ENCODE peak calls at places on chromosomes 16 and 17, in four cellular contexts. U is K562, K is H1, M is GM12878. C is an unnamed sample.

GRCh38 chr16:12488371-12488770 is 315.3 kb downstream of the CPPED1 start:
- DNase-seq in K (no peak), U (no peak), M (no peak), C (no peak)

GRCh38 chr16:88978608-88979346 is 1.8 kb upstream of the CBFA2T3 start:
- DNase-seq in K (no peak), M (peak), U (peak), C (no peak)

GRCh38 chr16:930511-930910 is 40.3 kb downstream of the LMF1 start:
- DNase-seq in K (no peak), M (no peak), U (no peak), C (no peak)

GRCh38 chr17:45221081-45221996 is at the start of gene FMNL1:
- DNase-seq in M (no peak), K (peak), U (peak), C (peak)

GRCh38 chr16:53022374-53022773 is 30.3 kb downstream of the CHD9NB start:
- DNase-seq in U (peak), M (no peak), K (peak), C (peak)

GRCh38 chr16:78045865-78046581 is 23.7 kb downstream of the CLEC3A start:
- DNase-seq in K (peak), M (no peak), U (peak), C (peak)

GRCh38 chr17:58487589-58488427 is at the start of gene HSF5:
- DNase-seq in U (no peak), K (peak), M (no peak), C (peak)

GRCh38 chr16:25258856-25259179 is 1.2 kb upstream of the ZKSCAN2 start:
- DNase-seq in K (no peak), U (no peak), M (no peak), C (no peak)

GRCh38 chr17:45410144-45411091 is 22.3 kb downstream of the ARHGAP27 start:
- DNase-seq in K (no peak), U (no peak), M (no peak), C (no peak)

GRCh38 chr16:2529961-2530628 is 1.1 kb downstream of the CEMP1 start:
- DNase-seq in M (no peak), U (no peak), K (no peak), C (no peak)

GRCh38 chr17:45784293-45784582 is at the start of gene CRHR1:
- DNase-seq in M (no peak), U (no peak), K (peak), C (no peak)

GRCh38 chr17:41800601-41801373 is 11.0 kb downstream of the P3H4 start:
- DNase-seq in K (peak), U (peak), M (no peak), C (peak)

GRCh38 chr16:4683255-4684029 is 9.9 kb upstream of the NUDT16L1 start:
- DNase-seq in K (no peak), U (no peak), M (no peak), C (no peak)

GRCh38 chr17:81714412-81715106 is 2.5 kb downstream of the SLC25A10 start:
- DNase-seq in K (no peak), M (no peak), U (no peak), C (no peak)

GRCh38 chr16:11225677-11226549 is 30.1 kb downstream of the SOCS1 start:
- DNase-seq in K (no peak), M (no peak), U (no peak), C (no peak)

GRCh38 chr16:50025544-50025931 is 513 bp downstream of the CNEP1R1 start:
- DNase-seq in U (peak), K (peak), M (no peak), C (no peak)

GRCh38 chr17:80264048-80264792 is 3.6 kb downstream of the RNF213 start:
- DNase-seq in M (no peak), K (no peak), U (no peak), C (no peak)

GRCh38 chr16:1932050-1933028 is 10.7 kb downstream of the MSRB1 start:
- DNase-seq in U (no peak), K (no peak), M (no peak), C (peak)

GRCh38 chr16:1508494-1509167 is 15.5 kb downstream of the TELO2 start:
- DNase-seq in K (no peak), U (no peak), M (no peak), C (no peak)

GRCh38 chr16:66947302-66948033 is 12.2 kb downstream of the CES2 start:
- DNase-seq in U (peak), K (peak), M (peak), C (peak)

GRCh38 chr17:9401434-9401833 is 174.2 kb downstream of the STX8 start:
- DNase-seq in K (no peak), M (no peak), U (no peak), C (no peak)

GRCh38 chr17:65750678-65751077 is 189.2 kb upstream of the AXIN2 start:
- DNase-seq in K (no peak), U (no peak), M (peak), C (no peak)

GRCh38 chr17:49482144-49482817 is 12.8 kb upstream of the NGFR start:
- DNase-seq in M (no peak), K (no peak), U (peak), C (no peak)

GRCh38 chr17:38510424-38511125 is 82.3 kb downstream of the ARHGAP23 start:
- DNase-seq in U (peak), M (no peak), K (peak), C (peak)

GRCh38 chr17:77281024-77281903 is 140.5 kb downstream of the SEC14L1 start:
- DNase-seq in M (no peak), U (peak), K (peak), C (peak)

GRCh38 chr16:2904922-2905240 is 6.8 kb upstream of the FLYWCH1 start:
- DNase-seq in U (no peak), K (no peak), M (no peak), C (no peak)

GRCh38 chr17:62321451-62321850 is 58.9 kb upstream of the EFCAB3 start:
- DNase-seq in M (no peak), K (no peak), U (no peak), C (no peak)

GRCh38 chr17:30954046-30954805 is 16.6 kb upstream of the RNF135 start:
- DNase-seq in K (no peak), M (no peak), U (no peak), C (no peak)

GRCh38 chr17:67528751-67529436 is 151.8 kb downstream of the PITPNC1 start:
- DNase-seq in U (no peak), M (no peak), K (peak), C (peak)

GRCh38 chr16:20920799-20921198 is 20.2 kb downstream of the LYRM1 start:
- DNase-seq in U (no peak), K (no peak), M (no peak), C (no peak)

GRCh38 chr17:36136031-36136430 is 32.4 kb downstream of the CCL4 start:
- DNase-seq in K (no peak), M (no peak), U (no peak), C (no peak)

GRCh38 chr16:25126820-25127232 is 15.3 kb downstream of the LCMT1 start:
- DNase-seq in K (no peak), M (no peak), U (no peak), C (no peak)

GRCh38 chr17:48878920-48879898 is 13.4 kb upstream of the ATP5MC1 start:
- DNase-seq in U (peak), M (peak), K (peak), C (peak)

GRCh38 chr17:50127661-50128361 is 2.1 kb downstream of the SAMD14 start:
- DNase-seq in M (no peak), U (no peak), K (no peak), C (no peak)

GRCh38 chr16:57536306-57537193 is at the start of gene CCDC102A:
- DNase-seq in U (peak), K (peak), M (no peak), C (peak)

GRCh38 chr17:56653877-56654276 is 60.4 kb downstream of the NOG start:
- DNase-seq in U (peak), M (peak), K (no peak), C (peak)

DNA sequence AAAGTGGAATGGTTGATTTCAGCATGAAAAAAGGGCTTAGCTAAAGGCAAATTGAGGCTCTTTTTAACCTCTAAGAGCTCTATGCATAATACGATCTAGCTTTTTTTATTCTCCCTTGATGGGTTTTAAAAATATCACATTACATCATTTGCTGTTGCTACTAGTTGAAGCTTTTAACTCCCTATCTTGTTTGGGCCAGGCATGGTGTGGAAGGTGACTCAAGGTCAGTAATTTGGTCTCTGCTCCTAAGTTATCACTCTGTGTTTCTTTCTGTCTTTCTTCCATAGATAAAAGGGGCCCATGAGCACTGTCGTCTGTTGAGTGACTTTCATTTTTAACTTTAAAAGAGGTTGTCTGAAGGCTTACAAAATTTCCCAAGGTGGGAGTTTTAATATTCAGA is 58.1 kb upstream of the GOT2 start:
- DNase-seq in K (no peak), M (no peak), U (peak), C (no peak)
- TF ChIP-seq USF2 in K (no peak), M (no peak), U (no peak), C (no peak)

DNA sequence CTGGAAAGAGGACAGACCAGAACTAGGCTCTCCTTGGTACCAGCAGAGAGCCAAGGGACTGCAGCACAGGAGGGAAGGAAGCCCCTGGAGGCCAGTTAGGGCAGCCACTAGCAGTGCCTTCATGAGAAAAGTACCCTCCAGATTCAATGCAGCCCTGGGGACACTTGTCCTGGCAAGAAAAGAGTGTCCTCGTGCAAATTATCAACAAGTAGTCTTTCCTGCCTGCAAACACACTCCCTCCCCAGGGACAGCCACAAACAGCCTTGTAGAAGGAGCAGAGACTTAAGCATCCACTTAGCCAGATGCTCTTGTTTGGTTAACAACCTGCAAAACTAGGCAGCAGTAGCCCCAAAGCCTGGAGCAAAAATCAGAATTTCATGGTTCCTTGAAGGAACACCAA is 24.3 kb downstream of the CENPV start:
- DNase-seq in K (no peak), U (no peak), M (no peak), C (no peak)
- TF ChIP-seq CREB1 in K (no peak), U (no peak), M (no peak), C (no peak)

GRCh38 chr17:61216066-61216465 is 183.6 kb upstream of the TBX2 start:
- DNase-seq in U (no peak), M (no peak), K (no peak), C (no peak)
- TF ChIP-seq USF2 in U (no peak), M (no peak), K (no peak), C (no peak)

DNA sequence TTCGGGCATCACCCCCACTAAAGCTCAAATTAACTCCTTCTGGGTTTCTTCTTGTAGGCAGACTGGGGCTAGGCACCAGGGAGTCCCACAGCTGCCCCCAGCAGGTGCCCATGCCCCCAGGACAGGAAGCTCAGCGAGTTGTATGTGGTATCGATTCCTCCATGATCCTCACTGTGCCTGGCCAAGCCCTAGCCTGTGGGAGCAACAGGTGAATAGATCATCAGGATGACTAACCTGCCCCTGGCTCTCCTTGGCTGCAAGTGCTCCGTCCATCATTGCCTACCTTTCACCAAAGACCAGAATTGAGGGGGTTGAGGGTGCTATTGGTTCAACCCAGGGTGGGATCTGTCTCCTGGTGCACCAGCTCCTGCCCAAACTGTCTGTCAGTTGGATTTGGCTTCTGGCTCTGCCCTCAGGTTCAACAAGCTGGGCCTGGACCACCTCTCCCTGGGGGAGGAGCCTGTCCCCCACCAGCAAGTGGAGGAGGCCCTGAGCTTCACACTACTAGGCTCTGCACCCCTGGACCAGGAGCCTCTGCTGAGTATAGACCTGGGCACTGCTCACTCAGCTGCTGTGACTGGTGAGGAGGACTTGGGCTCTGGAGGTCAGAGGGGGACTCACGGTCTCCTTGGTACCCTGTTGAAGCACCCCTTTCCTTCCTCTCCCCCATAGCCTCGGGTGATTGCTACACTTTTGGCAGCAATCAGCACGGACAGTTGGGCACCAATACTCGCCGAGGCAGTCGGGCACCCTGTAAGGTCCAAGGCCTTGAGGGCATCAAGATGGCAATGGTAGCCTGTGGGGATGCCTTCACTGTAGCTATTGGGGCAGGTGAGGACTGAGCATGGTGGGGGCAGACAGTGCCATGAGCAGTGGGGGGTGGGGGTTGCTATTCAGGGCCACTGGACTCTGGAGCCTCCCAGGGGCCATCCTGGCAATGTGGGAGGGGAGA is 3.1 kb upstream of the TRAF4 start:
- DNase-seq in U (no peak), M (no peak), K (no peak), C (no peak)
- TF ChIP-seq CREB1 in U (no peak), M (no peak), K (no peak), C (no peak)

C was measured in WTC11.